ENCODE peak calls at places on chromosomes 3 and 15, in four cellular contexts. One of them, this sample, is unnamed.

GRCh38 chr15:80567721-80568157 is 127.4 kb upstream of the ABHD17C start:
- DNase-seq in NCI-H69: peak
- DNase-seq in AG08395: peak
- DNase-seq in NCI-H345: peak
- DNase-seq in this sample: peak

GRCh38 chr3:190322604-190323240 is 476 bp upstream of the CLDN1 start:
- DNase-seq in NCI-H345: no peak
- DNase-seq in NCI-H69: no peak
- DNase-seq in AG08395: no peak
- DNase-seq in this sample: no peak

GRCh38 chr3:138726966-138727365 is 107.8 kb downstream of the PIK3CB start:
- DNase-seq in NCI-H69: no peak
- DNase-seq in AG08395: peak
- DNase-seq in NCI-H345: no peak
- DNase-seq in this sample: no peak

GRCh38 chr15:25372298-25372697 is 66.5 kb downstream of the UBE3A start:
- DNase-seq in NCI-H69: no peak
- DNase-seq in AG08395: peak
- DNase-seq in NCI-H345: no peak
- DNase-seq in this sample: peak

GRCh38 chr3:104392327-104392726 is 974.4 kb upstream of the ALCAM start:
- DNase-seq in AG08395: no peak
- DNase-seq in NCI-H69: peak
- DNase-seq in NCI-H345: no peak
- DNase-seq in this sample: no peak

GRCh38 chr15:61216519-61216918 is 12.6 kb downstream of the RORA start:
- DNase-seq in NCI-H69: peak
- DNase-seq in AG08395: no peak
- DNase-seq in NCI-H345: no peak
- DNase-seq in this sample: no peak

GRCh38 chr3:138351916-138352555 is 3.7 kb downstream of the MRAS start:
- DNase-seq in NCI-H345: no peak
- DNase-seq in AG08395: no peak
- DNase-seq in NCI-H69: no peak
- DNase-seq in this sample: no peak

GRCh38 chr15:45666119-45666875 is 31.5 kb downstream of the SQOR start:
- DNase-seq in NCI-H345: no peak
- DNase-seq in AG08395: no peak
- DNase-seq in NCI-H69: no peak
- DNase-seq in this sample: no peak

GRCh38 chr3:144549161-144549560 is 577.5 kb downstream of the DIPK2A start:
- DNase-seq in NCI-H69: peak
- DNase-seq in AG08395: no peak
- DNase-seq in NCI-H345: no peak
- DNase-seq in this sample: no peak

This sample was measured in renal cortical epithelial cell.